ENCODE peak calls at places on chromosomes 1 and 21, in nine cellular contexts. N is cardiac muscle cell, X is breast epithelium, F is thoracic aorta, K is ovary, O is right atrium auricular region, C is neural progenitor cell, D is NT2/D1, H is mesendoderm. V is an unnamed sample. For H3K4me1, the result is how much of the 10 kb centered on the place peaks cover.

GRCh38 chr1:207893737-207894582 is 17.0 kb downstream of the CD34 start:
- DNase-seq in N (no peak), X (no peak), F (no peak), K (no peak), O (no peak), C (no peak), D (no peak), H (no peak), V (no peak)

GRCh38 chr1:30005972-30006619 is 717.3 kb downstream of the MATN1 start:
- DNase-seq in N (no peak), X (no peak), F (no peak), K (no peak), O (no peak), C (peak), D (no peak), H (peak), V (no peak)

GRCh38 chr1:7558481-7558880 is 212.6 kb upstream of the VAMP3 start:
- DNase-seq in N (no peak), X (no peak), F (no peak), K (no peak), O (no peak), C (no peak), D (no peak), H (no peak), V (no peak)

GRCh38 chr1:27643626-27644368 is 8.8 kb upstream of the FGR start:
- DNase-seq in N (peak), X (no peak), F (no peak), K (no peak), O (peak), C (peak), D (no peak), H (peak), V (peak)

GRCh38 chr21:34073749-34074282 is 438 bp downstream of the MRPS6 start:
- DNase-seq in N (no peak), X (no peak), F (no peak), K (no peak), O (no peak), C (peak), D (no peak), H (no peak), V (peak)

GRCh38 chr1:221939598-221939997 is 197.7 kb upstream of the DUSP10 start:
- DNase-seq in N (no peak), X (no peak), F (no peak), K (no peak), O (no peak), C (no peak), D (no peak), H (no peak), V (peak)

GRCh38 chr1:63621698-63622097 is 28.5 kb downstream of the PGM1 start:
- DNase-seq in N (peak), X (no peak), F (peak), K (no peak), O (no peak), C (no peak), D (no peak), H (no peak), V (no peak)

GRCh38 chr1:1927751-1928150 is 8.7 kb upstream of the TMEM52 start:
- DNase-seq in N (no peak), X (no peak), F (no peak), K (peak), O (no peak), C (no peak), D (no peak), H (no peak), V (no peak)

GRCh38 chr1:46370214-46370633 is 23.9 kb upstream of the FAAH start:
- DNase-seq in N (peak), X (no peak), F (no peak), K (no peak), O (no peak), C (no peak), D (no peak), H (no peak), V (no peak)

GRCh38 chr1:211261229-211261628 is 2.1 kb downstream of the RCOR3 start:
- DNase-seq in N (no peak), X (no peak), F (no peak), K (no peak), O (no peak), C (no peak), D (no peak), H (no peak), V (no peak)

DNA sequence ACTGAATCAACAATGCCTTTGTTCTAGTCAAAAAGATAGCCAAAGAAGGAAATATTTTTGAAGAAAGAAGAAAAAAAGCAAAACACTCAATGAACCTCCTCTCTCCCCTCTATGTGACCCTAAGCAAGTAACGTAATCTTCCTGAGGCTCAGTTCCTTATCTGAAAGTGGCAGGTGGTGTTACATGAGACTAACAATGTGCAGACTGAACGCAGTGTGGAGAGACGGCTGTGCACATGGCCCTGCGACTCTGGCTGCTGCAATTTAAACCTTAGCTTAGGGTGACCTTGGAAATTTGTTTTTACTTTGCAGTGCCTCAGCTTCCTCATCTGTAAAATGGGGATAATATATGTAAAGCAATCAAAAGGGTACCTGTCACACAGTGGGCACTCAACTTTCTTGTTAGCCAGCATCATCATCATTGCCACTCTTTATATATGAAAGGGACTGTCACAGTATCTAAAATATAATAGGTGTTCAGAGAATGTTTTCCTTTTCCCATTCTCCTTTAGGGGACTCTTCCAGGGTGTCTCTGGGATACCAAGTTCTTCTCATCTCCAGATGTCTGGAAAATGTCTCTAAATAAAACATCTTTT is 100.1 kb upstream of the JUN start:
- DNase-seq in N (peak), X (no peak), F (no peak), K (no peak), O (no peak), C (no peak), D (no peak), H (no peak), V (no peak)
- H3K4me1 ChIP-seq in N (under half), X (under half), F (under half), K (under half), O (half or more), C (under half), D (under half), H (under half), V (under half)

GRCh38 chr1:22761821-22762220 is 51.2 kb downstream of the EPHB2 start:
- DNase-seq in N (no peak), X (no peak), F (no peak), K (no peak), O (no peak), C (no peak), D (no peak), H (no peak), V (no peak)

GRCh38 chr1:22767862-22768261 is 57.2 kb downstream of the EPHB2 start:
- DNase-seq in N (no peak), X (no peak), F (no peak), K (no peak), O (no peak), C (no peak), D (no peak), H (no peak), V (no peak)

GRCh38 chr1:22760453-22760852 is 49.8 kb downstream of the EPHB2 start:
- DNase-seq in N (no peak), X (no peak), F (no peak), K (no peak), O (no peak), C (no peak), D (no peak), H (no peak), V (no peak)

DNA sequence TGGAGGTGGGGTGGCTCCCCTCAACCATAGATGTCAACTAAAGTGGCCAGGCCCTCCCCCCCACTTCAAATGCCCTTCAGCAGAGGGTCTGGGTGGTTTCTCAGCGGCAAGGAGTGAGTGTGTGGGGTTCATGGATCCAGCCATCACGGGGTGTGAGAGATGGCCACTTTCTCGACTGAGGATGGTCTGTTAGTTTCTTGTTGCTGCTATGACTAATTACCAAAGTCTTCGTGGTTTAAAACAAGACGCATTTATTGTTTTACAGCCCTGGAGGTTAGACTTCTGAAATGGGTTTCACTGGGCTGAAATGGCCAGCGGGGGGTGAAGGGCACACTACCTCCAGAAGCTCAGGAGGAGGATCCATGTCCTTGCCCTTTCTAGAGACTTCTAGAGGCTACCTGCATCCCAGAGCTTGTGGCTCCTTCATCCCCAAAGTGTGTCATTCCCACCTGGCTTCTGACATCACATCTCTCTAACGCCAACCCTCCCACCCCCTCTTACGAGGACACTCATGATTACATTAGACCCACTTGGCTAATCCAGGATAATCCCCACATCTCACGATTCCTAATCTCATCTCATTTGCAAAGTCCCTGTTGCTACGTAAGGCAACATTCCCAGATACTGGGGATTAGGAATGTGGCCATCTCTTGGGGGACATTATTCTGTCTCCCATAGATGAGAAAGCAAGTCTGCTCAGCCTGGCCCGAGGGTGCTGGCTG is 53.0 kb downstream of the EPHB2 start:
- DNase-seq in N (no peak), X (no peak), F (no peak), K (no peak), O (no peak), C (peak), D (no peak), H (peak), V (no peak)
- H3K4me1 ChIP-seq in N (under half), X (under half), F (under half), K (under half), O (under half), C (under half), D (under half), H (under half), V (under half)

GRCh38 chr1:115678141-115678540 is 36.4 kb downstream of the VANGL1 start:
- DNase-seq in N (no peak), X (no peak), F (no peak), K (no peak), O (no peak), C (no peak), D (no peak), H (peak), V (no peak)

GRCh38 chr1:115676498-115677171 is 34.9 kb downstream of the VANGL1 start:
- DNase-seq in N (no peak), X (no peak), F (no peak), K (no peak), O (no peak), C (peak), D (no peak), H (no peak), V (no peak)

GRCh38 chr1:115679141-115679611 is 37.4 kb downstream of the VANGL1 start:
- DNase-seq in N (peak), X (no peak), F (no peak), K (peak), O (peak), C (no peak), D (no peak), H (peak), V (no peak)

GRCh38 chr1:115677570-115677969 is 35.8 kb downstream of the VANGL1 start:
- DNase-seq in N (no peak), X (no peak), F (no peak), K (no peak), O (no peak), C (peak), D (no peak), H (peak), V (no peak)

DNA sequence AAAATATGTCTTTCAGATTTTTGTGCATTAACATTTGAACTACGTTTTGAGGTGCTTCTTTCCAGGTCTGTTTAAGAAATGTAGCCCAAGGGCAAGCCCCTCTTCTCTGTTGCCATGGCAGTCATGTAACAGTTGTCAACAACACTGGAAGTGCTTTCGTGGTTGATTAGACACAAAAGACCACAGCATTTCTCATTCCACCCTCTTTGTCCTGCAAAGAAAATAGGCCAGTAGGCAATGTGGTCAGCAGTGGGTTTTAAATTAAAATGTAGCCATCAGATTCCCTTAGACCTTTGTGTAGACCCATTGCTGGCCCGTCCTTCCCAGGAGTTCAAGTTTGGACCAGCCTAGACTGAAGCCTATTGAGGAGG is 35.4 kb downstream of the VANGL1 start:
- DNase-seq in N (peak), X (no peak), F (no peak), K (no peak), O (no peak), C (peak), D (peak), H (peak), V (no peak)
- H3K4me1 ChIP-seq in N (under half), X (under half), F (under half), K (under half), O (under half), C (under half), D (under half), H (under half), V (under half)

DNA sequence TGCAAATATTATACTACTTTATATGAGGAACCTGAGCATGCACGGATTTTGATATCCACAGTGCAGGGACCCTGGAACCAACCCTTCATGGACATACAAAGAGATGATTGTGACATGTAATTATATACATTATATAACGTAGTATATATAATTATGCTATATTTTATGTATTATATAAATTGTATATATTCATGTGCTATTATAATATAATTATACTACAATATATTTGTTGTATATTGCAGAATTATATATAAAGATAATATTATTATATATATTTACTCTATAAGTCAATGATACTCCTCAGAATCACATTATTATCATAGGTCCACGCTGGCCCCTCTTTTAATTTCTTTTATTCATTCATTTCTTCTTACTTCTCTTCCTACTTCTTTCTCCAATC is 70.9 kb downstream of the TNFSF18 start:
- DNase-seq in N (no peak), X (no peak), F (no peak), K (no peak), O (no peak), C (no peak), D (no peak), H (no peak), V (no peak)
- H3K4me1 ChIP-seq in N (under half), X (under half), F (under half), K (under half), O (under half), C (under half), D (under half), H (under half), V (under half)

DNA sequence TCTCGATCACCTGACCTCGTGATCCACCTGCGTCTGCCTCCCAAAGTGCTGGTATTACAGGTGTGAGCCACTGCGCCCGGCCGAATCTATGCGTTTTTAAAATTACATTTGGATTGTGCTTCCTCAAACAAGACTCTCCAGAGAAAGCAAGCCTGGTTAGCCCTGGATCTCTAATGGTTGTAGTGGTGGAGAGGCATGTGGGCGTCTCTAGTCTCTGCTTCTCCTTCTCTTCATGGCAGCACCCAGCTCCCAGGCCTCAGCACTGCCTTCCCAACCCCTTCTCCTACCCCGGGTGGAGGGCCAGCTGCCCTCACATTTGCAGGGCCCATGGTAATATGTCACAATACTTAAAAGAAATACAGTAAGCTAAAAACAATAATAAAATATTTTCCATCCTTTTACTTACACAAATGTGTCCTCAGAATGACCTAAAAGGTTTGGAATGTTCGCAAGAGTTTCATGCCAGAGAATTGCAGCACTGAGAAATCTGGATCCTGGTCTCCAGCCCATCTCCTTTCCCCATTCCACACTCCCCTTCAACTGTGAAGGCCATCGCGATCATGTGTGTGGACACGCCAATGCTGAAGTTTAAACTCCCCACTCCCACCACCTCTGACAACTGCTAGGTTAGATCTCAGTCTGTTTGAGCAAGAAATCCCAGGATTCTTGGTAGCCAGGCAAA is 7.0 kb downstream of the OR14I1 start:
- DNase-seq in N (no peak), X (no peak), F (no peak), K (no peak), O (no peak), C (no peak), D (no peak), H (no peak), V (no peak)
- H3K4me1 ChIP-seq in N (under half), X (under half), F (under half), K (under half), O (under half), C (under half), D (under half), H (under half), V (under half)

GRCh38 chr1:230156068-230156467 is 89.0 kb downstream of the GALNT2 start:
- DNase-seq in N (no peak), X (no peak), F (no peak), K (no peak), O (no peak), C (no peak), D (no peak), H (no peak), V (no peak)
- H3K4me1 ChIP-seq in N (half or more), X (under half), F (under half), K (under half), O (half or more), C (half or more), D (under half), H (under half), V (half or more)

DNA sequence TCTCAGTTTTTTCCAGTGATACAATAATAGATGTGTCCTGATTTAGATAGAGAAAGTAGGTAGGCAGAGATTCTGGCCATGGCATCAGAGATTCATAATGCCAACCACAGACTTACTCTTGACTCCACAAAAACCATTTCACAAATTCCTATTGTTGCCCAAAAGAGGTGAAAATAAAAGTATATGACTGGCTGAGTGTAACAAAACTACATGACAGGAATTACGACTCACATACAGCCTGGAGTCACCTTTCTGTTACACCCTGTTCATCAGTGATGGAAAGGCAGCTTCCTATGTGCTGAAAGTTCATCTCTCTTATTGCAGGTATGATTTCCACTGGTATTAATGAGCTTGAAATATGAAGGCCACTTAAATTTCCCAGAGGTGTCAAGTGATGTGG is 72.3 kb downstream of the MPZL1 start:
- DNase-seq in N (no peak), X (no peak), F (no peak), K (no peak), O (no peak), C (no peak), D (no peak), H (no peak), V (no peak)
- H3K4me1 ChIP-seq in N (under half), X (under half), F (under half), K (under half), O (under half), C (under half), D (under half), H (under half), V (under half)

V was measured in DND-41.